ENCODE peak calls at places on chromosomes 2 and 18, in seven cellular contexts. One of them, this sample, is unnamed.

GRCh38 chr2:153971250-153971649 is 99.5 kb downstream of the GALNT13 start:
- DNase-seq in CD4-positive, alpha-beta memory T cell: no peak
- DNase-seq in upper lobe of right lung: no peak
- DNase-seq in sigmoid colon: no peak
- DNase-seq in adipocyte: no peak
- DNase-seq in neural progenitor cell: no peak
- DNase-seq in right cardiac atrium: no peak
- DNase-seq in this sample: no peak

GRCh38 chr18:6056171-6056932 is 161.0 kb upstream of the TMEM200C start:
- DNase-seq in upper lobe of right lung: no peak
- DNase-seq in sigmoid colon: no peak
- DNase-seq in CD4-positive, alpha-beta memory T cell: no peak
- DNase-seq in adipocyte: peak; percentile 44
- DNase-seq in neural progenitor cell: peak; percentile 25
- DNase-seq in right cardiac atrium: no peak
- DNase-seq in this sample: peak; percentile 81

GRCh38 chr2:156999657-157000056 is 257.8 kb upstream of the GALNT5 start:
- DNase-seq in sigmoid colon: no peak
- DNase-seq in right cardiac atrium: no peak
- DNase-seq in neural progenitor cell: no peak
- DNase-seq in CD4-positive, alpha-beta memory T cell: no peak
- DNase-seq in upper lobe of right lung: no peak
- DNase-seq in adipocyte: no peak
- DNase-seq in this sample: peak; percentile 2

GRCh38 chr2:85089464-85090072 is 43.6 kb upstream of the TCF7L1 start:
- DNase-seq in CD4-positive, alpha-beta memory T cell: no peak
- DNase-seq in right cardiac atrium: no peak
- DNase-seq in sigmoid colon: no peak
- DNase-seq in upper lobe of right lung: no peak
- DNase-seq in neural progenitor cell: no peak
- DNase-seq in adipocyte: no peak
- DNase-seq in this sample: no peak

GRCh38 chr2:191264647-191265079 is 19.5 kb downstream of the MYO1B start:
- DNase-seq in sigmoid colon: no peak
- DNase-seq in upper lobe of right lung: no peak
- DNase-seq in neural progenitor cell: no peak
- DNase-seq in CD4-positive, alpha-beta memory T cell: no peak
- DNase-seq in right cardiac atrium: no peak
- DNase-seq in adipocyte: peak; percentile 77
- DNase-seq in this sample: peak; percentile 81

GRCh38 chr2:42492691-42493467 is 903 bp downstream of the KCNG3 start:
- DNase-seq in neural progenitor cell: peak; percentile 79
- DNase-seq in adipocyte: no peak
- DNase-seq in CD4-positive, alpha-beta memory T cell: peak; percentile 45
- DNase-seq in sigmoid colon: no peak
- DNase-seq in upper lobe of right lung: peak; percentile 70
- DNase-seq in right cardiac atrium: no peak
- DNase-seq in this sample: peak; percentile 18

GRCh38 chr2:209946539-209946938 is 55.9 kb upstream of the RPE start:
- DNase-seq in sigmoid colon: no peak
- DNase-seq in right cardiac atrium: no peak
- DNase-seq in CD4-positive, alpha-beta memory T cell: no peak
- DNase-seq in adipocyte: no peak
- DNase-seq in upper lobe of right lung: no peak
- DNase-seq in neural progenitor cell: no peak
- DNase-seq in this sample: peak; percentile 38

GRCh38 chr2:55159037-55159651 is 72.9 kb downstream of the CLHC1 start:
- DNase-seq in right cardiac atrium: peak; percentile 89
- DNase-seq in CD4-positive, alpha-beta memory T cell: no peak
- DNase-seq in sigmoid colon: peak; percentile 78
- DNase-seq in upper lobe of right lung: peak; percentile 69
- DNase-seq in adipocyte: no peak
- DNase-seq in neural progenitor cell: no peak
- DNase-seq in this sample: no peak

GRCh38 chr2:206031162-206031784 is 54.7 kb downstream of the INO80D start:
- DNase-seq in right cardiac atrium: no peak
- DNase-seq in sigmoid colon: no peak
- DNase-seq in upper lobe of right lung: no peak
- DNase-seq in neural progenitor cell: no peak
- DNase-seq in CD4-positive, alpha-beta memory T cell: no peak
- DNase-seq in adipocyte: no peak
- DNase-seq in this sample: no peak

GRCh38 chr18:70463085-70463484 is 174.2 kb downstream of the SOCS6 start:
- DNase-seq in adipocyte: no peak
- DNase-seq in right cardiac atrium: no peak
- DNase-seq in CD4-positive, alpha-beta memory T cell: no peak
- DNase-seq in sigmoid colon: no peak
- DNase-seq in upper lobe of right lung: no peak
- DNase-seq in neural progenitor cell: no peak
- DNase-seq in this sample: no peak

GRCh38 chr2:54486766-54487165 is 30.6 kb downstream of the SPTBN1 start:
- DNase-seq in upper lobe of right lung: no peak
- DNase-seq in sigmoid colon: no peak
- DNase-seq in neural progenitor cell: no peak
- DNase-seq in CD4-positive, alpha-beta memory T cell: no peak
- DNase-seq in adipocyte: no peak
- DNase-seq in right cardiac atrium: no peak
- DNase-seq in this sample: no peak

GRCh38 chr18:68439672-68440071 is 275.2 kb downstream of the TMX3 start:
- DNase-seq in right cardiac atrium: no peak
- DNase-seq in adipocyte: no peak
- DNase-seq in CD4-positive, alpha-beta memory T cell: no peak
- DNase-seq in sigmoid colon: no peak
- DNase-seq in neural progenitor cell: no peak
- DNase-seq in upper lobe of right lung: no peak
- DNase-seq in this sample: no peak

GRCh38 chr2:121627525-121628050 is 21.7 kb downstream of the CLASP1 start:
- DNase-seq in upper lobe of right lung: no peak
- DNase-seq in adipocyte: no peak
- DNase-seq in sigmoid colon: no peak
- DNase-seq in CD4-positive, alpha-beta memory T cell: no peak
- DNase-seq in right cardiac atrium: no peak
- DNase-seq in neural progenitor cell: no peak
- DNase-seq in this sample: peak; percentile 74

GRCh38 chr2:172829229-172829628 is 93.6 kb downstream of the RAPGEF4 start:
- DNase-seq in sigmoid colon: no peak
- DNase-seq in right cardiac atrium: no peak
- DNase-seq in adipocyte: peak; percentile 33
- DNase-seq in CD4-positive, alpha-beta memory T cell: no peak
- DNase-seq in upper lobe of right lung: no peak
- DNase-seq in neural progenitor cell: no peak
- DNase-seq in this sample: peak; percentile 84

GRCh38 chr18:79199691-79200374 is 130.6 kb downstream of the ATP9B start:
- DNase-seq in upper lobe of right lung: no peak
- DNase-seq in right cardiac atrium: no peak
- DNase-seq in adipocyte: no peak
- DNase-seq in neural progenitor cell: no peak
- DNase-seq in sigmoid colon: no peak
- DNase-seq in CD4-positive, alpha-beta memory T cell: no peak
- DNase-seq in this sample: peak; percentile 40

GRCh38 chr2:103161456-103162289 is 399.8 kb downstream of the TMEM182 start:
- DNase-seq in adipocyte: peak; percentile 74
- DNase-seq in CD4-positive, alpha-beta memory T cell: no peak
- DNase-seq in neural progenitor cell: peak; percentile 79
- DNase-seq in right cardiac atrium: no peak
- DNase-seq in upper lobe of right lung: no peak
- DNase-seq in sigmoid colon: no peak
- DNase-seq in this sample: peak; percentile 67

GRCh38 chr2:118061135-118061955 is 26.9 kb upstream of the INSIG2 start:
- DNase-seq in neural progenitor cell: peak; percentile 50
- DNase-seq in adipocyte: peak; percentile 66
- DNase-seq in sigmoid colon: no peak
- DNase-seq in CD4-positive, alpha-beta memory T cell: no peak
- DNase-seq in right cardiac atrium: no peak
- DNase-seq in upper lobe of right lung: no peak
- DNase-seq in this sample: peak; percentile 90

GRCh38 chr2:48161632-48162031 is 255.3 kb upstream of the FBXO11 start:
- DNase-seq in upper lobe of right lung: no peak
- DNase-seq in right cardiac atrium: no peak
- DNase-seq in neural progenitor cell: no peak
- DNase-seq in CD4-positive, alpha-beta memory T cell: no peak
- DNase-seq in sigmoid colon: no peak
- DNase-seq in adipocyte: no peak
- DNase-seq in this sample: no peak

GRCh38 chr18:34809697-34810096 is 99.6 kb downstream of the DTNA start:
- DNase-seq in upper lobe of right lung: no peak
- DNase-seq in right cardiac atrium: peak; percentile 75
- DNase-seq in sigmoid colon: peak; percentile 80
- DNase-seq in CD4-positive, alpha-beta memory T cell: no peak
- DNase-seq in adipocyte: peak; percentile 52
- DNase-seq in neural progenitor cell: peak; percentile 56
- DNase-seq in this sample: peak; percentile 64

GRCh38 chr2:137951606-137952005 is 12.7 kb upstream of the HNMT start:
- DNase-seq in right cardiac atrium: no peak
- DNase-seq in adipocyte: peak; percentile 57
- DNase-seq in CD4-positive, alpha-beta memory T cell: no peak
- DNase-seq in upper lobe of right lung: no peak
- DNase-seq in sigmoid colon: no peak
- DNase-seq in neural progenitor cell: no peak
- DNase-seq in this sample: peak; percentile 77

GRCh38 chr2:140349695-140350094 is 1569.5 kb upstream of the NXPH2 start:
- DNase-seq in adipocyte: no peak
- DNase-seq in CD4-positive, alpha-beta memory T cell: no peak
- DNase-seq in right cardiac atrium: no peak
- DNase-seq in sigmoid colon: no peak
- DNase-seq in upper lobe of right lung: no peak
- DNase-seq in neural progenitor cell: no peak
- DNase-seq in this sample: peak; percentile 12

GRCh38 chr2:88077076-88077475 is 9.5 kb downstream of the SMYD1 start:
- DNase-seq in CD4-positive, alpha-beta memory T cell: no peak
- DNase-seq in sigmoid colon: no peak
- DNase-seq in right cardiac atrium: no peak
- DNase-seq in neural progenitor cell: no peak
- DNase-seq in adipocyte: no peak
- DNase-seq in upper lobe of right lung: no peak
- DNase-seq in this sample: no peak

GRCh38 chr2:222701709-222702108 is 30.3 kb downstream of the MOGAT1 start:
- DNase-seq in neural progenitor cell: no peak
- DNase-seq in sigmoid colon: no peak
- DNase-seq in adipocyte: no peak
- DNase-seq in CD4-positive, alpha-beta memory T cell: peak; percentile 10
- DNase-seq in right cardiac atrium: no peak
- DNase-seq in upper lobe of right lung: no peak
- DNase-seq in this sample: no peak

GRCh38 chr2:112768432-112768831 is 4.0 kb upstream of the CKAP2L start:
- DNase-seq in adipocyte: peak; percentile 2
- DNase-seq in right cardiac atrium: no peak
- DNase-seq in neural progenitor cell: no peak
- DNase-seq in sigmoid colon: no peak
- DNase-seq in upper lobe of right lung: no peak
- DNase-seq in CD4-positive, alpha-beta memory T cell: no peak
- DNase-seq in this sample: peak; percentile 52

GRCh38 chr2:167581961-167582574 is 665.3 kb downstream of the STK39 start:
- DNase-seq in neural progenitor cell: no peak
- DNase-seq in right cardiac atrium: no peak
- DNase-seq in adipocyte: no peak
- DNase-seq in CD4-positive, alpha-beta memory T cell: no peak
- DNase-seq in upper lobe of right lung: no peak
- DNase-seq in sigmoid colon: no peak
- DNase-seq in this sample: peak; percentile 43

GRCh38 chr2:167579826-167580225 is 667.6 kb downstream of the STK39 start:
- DNase-seq in CD4-positive, alpha-beta memory T cell: no peak
- DNase-seq in adipocyte: peak; percentile 3
- DNase-seq in upper lobe of right lung: no peak
- DNase-seq in sigmoid colon: no peak
- DNase-seq in neural progenitor cell: no peak
- DNase-seq in right cardiac atrium: no peak
- DNase-seq in this sample: peak; percentile 26

GRCh38 chr2:167582619-167583018 is 664.8 kb downstream of the STK39 start:
- DNase-seq in upper lobe of right lung: no peak
- DNase-seq in adipocyte: no peak
- DNase-seq in sigmoid colon: no peak
- DNase-seq in right cardiac atrium: no peak
- DNase-seq in neural progenitor cell: no peak
- DNase-seq in CD4-positive, alpha-beta memory T cell: no peak
- DNase-seq in this sample: peak; percentile 7
- H3K4me3 ChIP-seq in upper lobe of right lung: no peak overlapping the region
- H3K4me3 ChIP-seq in adipocyte: peak overlapping the region; percentile 57
- H3K4me3 ChIP-seq in sigmoid colon: no peak overlapping the region
- H3K4me3 ChIP-seq in right cardiac atrium: no peak overlapping the region
- H3K4me3 ChIP-seq in neural progenitor cell: no peak overlapping the region
- H3K4me3 ChIP-seq in CD4-positive, alpha-beta memory T cell: no peak overlapping the region
- H3K4me3 ChIP-seq in this sample: no peak overlapping the region

DNA sequence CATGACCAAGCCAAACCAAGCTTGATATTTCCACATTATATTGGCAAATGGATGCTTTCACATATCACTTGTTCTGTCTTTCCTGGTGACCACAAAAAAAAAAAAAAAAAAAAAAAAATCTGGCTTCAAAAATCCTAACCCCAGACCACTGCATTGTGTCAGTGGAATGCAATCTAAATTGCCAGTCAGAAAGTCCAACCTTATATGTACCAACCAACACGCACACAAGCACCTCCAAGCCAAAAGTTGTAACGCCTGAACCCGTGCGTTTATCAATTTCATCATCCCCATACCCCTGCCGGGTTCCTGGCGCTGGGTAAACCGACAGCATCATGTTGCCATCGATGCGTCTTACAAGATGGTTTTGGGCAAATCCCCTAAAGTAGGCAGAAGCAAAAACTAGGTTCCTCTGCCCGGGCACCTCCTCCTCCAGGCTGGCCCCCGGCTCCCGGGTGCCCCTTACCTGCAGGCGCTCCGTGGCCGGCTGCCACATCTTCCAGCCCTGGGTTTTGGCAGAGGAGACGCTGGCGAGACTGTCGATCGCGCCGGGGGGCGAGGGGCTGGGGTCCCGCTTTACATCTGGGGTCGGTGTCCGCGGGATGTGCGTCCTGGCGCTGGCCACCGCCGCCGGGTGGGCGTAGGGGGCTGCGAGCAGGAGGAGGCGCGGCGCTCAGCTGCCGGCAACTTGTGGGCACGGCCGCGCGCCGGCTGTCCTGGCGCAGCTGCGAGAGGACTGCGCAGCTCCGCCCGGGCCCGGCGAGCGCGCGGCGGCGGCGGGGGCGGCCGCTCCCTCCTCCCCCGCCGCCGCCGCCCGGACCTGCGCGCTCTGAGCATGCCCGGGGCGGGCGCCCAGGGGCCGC is at the start of gene PID1:
- DNase-seq in right cardiac atrium: peak; percentile 80
- DNase-seq in sigmoid colon: peak; percentile 72
- DNase-seq in upper lobe of right lung: peak; percentile 79
- DNase-seq in neural progenitor cell: peak; percentile 88
- DNase-seq in CD4-positive, alpha-beta memory T cell: no peak
- DNase-seq in adipocyte: peak; percentile 84
- DNase-seq in this sample: peak; percentile 61
- H3K4me3 ChIP-seq in right cardiac atrium: peak within 1 kb of the TSS; percentile 64
- H3K4me3 ChIP-seq in sigmoid colon: peak within 1 kb of the TSS; percentile 65
- H3K4me3 ChIP-seq in upper lobe of right lung: peak within 1 kb of the TSS; percentile 72
- H3K4me3 ChIP-seq in neural progenitor cell: peak within 1 kb of the TSS; percentile 91
- H3K4me3 ChIP-seq in CD4-positive, alpha-beta memory T cell: no peak within 1 kb of the TSS
- H3K4me3 ChIP-seq in adipocyte: peak within 1 kb of the TSS; percentile 84
- H3K4me3 ChIP-seq in this sample: peak within 1 kb of the TSS; percentile 87

GRCh38 chr18:63320041-63320689 is 596 bp upstream of the BCL2 start:
- DNase-seq in sigmoid colon: peak; percentile 94
- DNase-seq in CD4-positive, alpha-beta memory T cell: peak; percentile 91
- DNase-seq in right cardiac atrium: peak; percentile 91
- DNase-seq in adipocyte: peak; percentile 87
- DNase-seq in upper lobe of right lung: peak; percentile 90
- DNase-seq in neural progenitor cell: peak; percentile 87
- DNase-seq in this sample: peak; percentile 82
- H3K4me3 ChIP-seq in sigmoid colon: peak overlapping the region; percentile 73
- H3K4me3 ChIP-seq in CD4-positive, alpha-beta memory T cell: peak overlapping the region; percentile 48
- H3K4me3 ChIP-seq in right cardiac atrium: peak overlapping the region; percentile 100
- H3K4me3 ChIP-seq in adipocyte: peak overlapping the region; percentile 76
- H3K4me3 ChIP-seq in upper lobe of right lung: peak overlapping the region; percentile 84
- H3K4me3 ChIP-seq in neural progenitor cell: peak overlapping the region; percentile 61
- H3K4me3 ChIP-seq in this sample: peak overlapping the region; percentile 60

GRCh38 chr2:10547011-10547410 is 98.9 kb upstream of the ODC1 start:
- DNase-seq in upper lobe of right lung: no peak
- DNase-seq in sigmoid colon: no peak
- DNase-seq in CD4-positive, alpha-beta memory T cell: no peak
- DNase-seq in adipocyte: peak; percentile 36
- DNase-seq in right cardiac atrium: no peak
- DNase-seq in neural progenitor cell: no peak
- DNase-seq in this sample: no peak
- H3K4me3 ChIP-seq in upper lobe of right lung: no peak overlapping the region
- H3K4me3 ChIP-seq in sigmoid colon: no peak overlapping the region
- H3K4me3 ChIP-seq in CD4-positive, alpha-beta memory T cell: no peak overlapping the region
- H3K4me3 ChIP-seq in adipocyte: no peak overlapping the region
- H3K4me3 ChIP-seq in right cardiac atrium: no peak overlapping the region
- H3K4me3 ChIP-seq in neural progenitor cell: no peak overlapping the region
- H3K4me3 ChIP-seq in this sample: no peak overlapping the region